ENCODE peak calls at places on chromosomes 4 and X, in four cellular contexts. Y, M, J and P are unnamed samples.

GRCh38 chrX:108313662-108314061 is 124.6 kb downstream of the COL4A6 start:
- DNase-seq in Y (no peak), J (no peak), M (peak), P (no peak)

GRCh38 chr4:54372951-54373350 is 143.9 kb downstream of the PDGFRA start:
- DNase-seq in Y (no peak), J (no peak), M (no peak), P (no peak)

GRCh38 chr4:2047781-2048581 is 11.1 kb upstream of the NAT8L start:
- DNase-seq in J (no peak), M (no peak), Y (peak), P (no peak)

GRCh38 chr4:121684016-121684415 is 12.8 kb downstream of the ANXA5 start:
- DNase-seq in Y (no peak), J (no peak), M (no peak), P (no peak)

GRCh38 chr4:155009288-155009687 is 199.1 kb upstream of the NPY2R start:
- DNase-seq in J (no peak), Y (no peak), M (no peak), P (no peak)

GRCh38 chr4:43471950-43472349 is 579.4 kb downstream of the GRXCR1 start:
- DNase-seq in Y (no peak), M (no peak), J (no peak), P (no peak)

GRCh38 chr4:100189820-100190642 is at the start of gene DDIT4L:
- DNase-seq in J (peak), M (peak), Y (peak), P (peak)

GRCh38 chr4:36292551-36293188 is 11.3 kb downstream of the DTHD1 start:
- DNase-seq in Y (no peak), J (no peak), M (no peak), P (no peak)

GRCh38 chr4:23268072-23268771 is 575.5 kb downstream of the GBA3 start:
- DNase-seq in M (no peak), Y (no peak), J (no peak), P (no peak)

GRCh38 chrX:27840881-27841280 is 33.1 kb downstream of the MAGEB10 start:
- DNase-seq in J (no peak), M (no peak), Y (no peak), P (no peak)

GRCh38 chrX:11337292-11338009 is 44.2 kb downstream of the AMELX start:
- DNase-seq in J (no peak), Y (no peak), M (no peak), P (no peak)

GRCh38 chr4:142845293-142846070 is 619 bp downstream of the INPP4B start:
- DNase-seq in J (peak), M (no peak), Y (no peak), P (peak)

GRCh38 chrX:23705235-23705634 is 37.8 kb downstream of the ACOT9 start:
- DNase-seq in J (no peak), M (no peak), Y (no peak), P (no peak)

GRCh38 chr4:86640469-86640868 is 46.4 kb downstream of the PTPN13 start:
- DNase-seq in Y (no peak), J (no peak), M (peak), P (no peak)

GRCh38 chrX:95076449-95076848 is 1402.4 kb downstream of the FAM133A start:
- DNase-seq in Y (no peak), M (peak), J (no peak), P (no peak)

GRCh38 chr4:143184217-143184502 is 557 bp upstream of the USP38 start:
- DNase-seq in Y (no peak), J (no peak), M (no peak), P (no peak)

GRCh38 chr4:69881173-69881773 is 21.3 kb upstream of the SULT1E1 start:
- DNase-seq in M (peak), J (no peak), Y (no peak), P (peak)

GRCh38 chr4:171432536-171432935 is 380.7 kb upstream of the GALNTL6 start:
- DNase-seq in Y (no peak), J (no peak), M (no peak), P (no peak)

GRCh38 chrX:119899125-119899524 is 3.4 kb downstream of the AKAP14 start:
- DNase-seq in M (no peak), J (no peak), Y (no peak), P (peak)

GRCh38 chr4:898869-899555 is 33.1 kb downstream of the GAK start:
- DNase-seq in Y (no peak), J (no peak), M (no peak), P (no peak)

GRCh38 chr4:18422685-18423084 is 401.1 kb upstream of the LCORL start:
- DNase-seq in M (no peak), J (no peak), Y (no peak), P (no peak)

GRCh38 chrX:121405826-121406225 is 358.4 kb downstream of the GLUD2 start:
- DNase-seq in M (no peak), J (no peak), Y (no peak), P (no peak)

GRCh38 chr4:69470561-69470960 is 25.1 kb downstream of the UGT2B4 start:
- DNase-seq in J (no peak), M (no peak), Y (no peak), P (no peak)

GRCh38 chrX:19721726-19722370 is 165.6 kb downstream of the SH3KBP1 start:
- DNase-seq in M (no peak), J (no peak), Y (no peak), P (no peak)

GRCh38 chr4:159296061-159296460 is 193.2 kb downstream of the RAPGEF2 start:
- DNase-seq in M (peak), J (no peak), Y (no peak), P (peak)

GRCh38 chr4:53476232-53477037 is 99.0 kb downstream of the FIP1L1 start:
- DNase-seq in Y (no peak), M (peak), J (peak), P (no peak)

GRCh38 chrX:140764401-140764919 is 54.9 kb downstream of the LINC00632 start:
- DNase-seq in Y (peak), J (peak), M (peak), P (no peak)

GRCh38 chr4:89268572-89269180 is 38.9 kb downstream of the GPRIN3 start:
- DNase-seq in Y (no peak), J (no peak), M (no peak), P (no peak)

GRCh38 chr4:168945291-168945690 is 64.8 kb downstream of the CBR4 start:
- DNase-seq in Y (no peak), M (no peak), J (no peak), P (no peak)

GRCh38 chr4:56220261-56220660 is 167.0 kb downstream of the AASDH start:
- DNase-seq in J (no peak), Y (no peak), M (peak), P (no peak)

GRCh38 chrX:57595381-57595811 is 3.6 kb downstream of the ZXDB start:
- DNase-seq in M (peak), Y (no peak), J (no peak), P (peak)

GRCh38 chrX:41664307-41665299 is 24.2 kb upstream of the GPR34 start:
- DNase-seq in Y (no peak), M (peak), J (no peak), P (no peak)

GRCh38 chr4:6697096-6697495 is 3.4 kb downstream of the S100P start:
- DNase-seq in Y (no peak), J (no peak), M (no peak), P (no peak)